ENCODE peak calls at places on chromosomes 13 and 19, in four cellular contexts. L is GM23338, W is hepatocyte, J is HCT116. N is an unnamed sample.

GRCh38 chr13:112716461-112716820 is 26.6 kb downstream of the ATP11A start:
- DNase-seq in L (no peak), W (no peak), J (no peak), N (no peak)

GRCh38 chr19:18919086-18919894 is at the start of the genes COPE and DDX49:
- DNase-seq in L (peak; percentile 100), W (peak; percentile 99), J (peak; percentile 99), N (peak; percentile 100)

GRCh38 chr13:105572401-105572800 is 963.1 kb downstream of the EFNB2 start:
- DNase-seq in L (no peak), W (no peak), J (no peak), N (peak; percentile 14)

GRCh38 chr19:40689339-40690049 is 957 bp downstream of the NUMBL start:
- DNase-seq in L (peak; percentile 47), W (no peak), J (no peak), N (peak; percentile 21)

GRCh38 chr13:90272356-90272755 is 1075.1 kb upstream of the MIR17HG start:
- DNase-seq in L (no peak), W (no peak), J (no peak), N (peak; percentile 90)

GRCh38 chr19:33725567-33725966 is 71.1 kb upstream of the KCTD15 start:
- DNase-seq in L (no peak), W (no peak), J (no peak), N (no peak)

GRCh38 chr19:42423462-42424344 is 3.5 kb downstream of the LIPE start:
- DNase-seq in L (peak; percentile 99), W (peak; percentile 90), J (peak; percentile 84), N (peak; percentile 95)

GRCh38 chr13:37187611-37188010 is 82.1 kb upstream of the CSNK1A1L start:
- DNase-seq in L (no peak), W (no peak), J (no peak), N (no peak)

GRCh38 chr19:13839938-13840750 is 36.8 kb upstream of the NANOS3 start:
- DNase-seq in L (no peak), W (peak; percentile 28), J (no peak), N (peak; percentile 41)

GRCh38 chr13:110902370-110902769 is 12.5 kb downstream of the ANKRD10 start:
- DNase-seq in L (no peak), W (no peak), J (no peak), N (peak; percentile 41)

GRCh38 chr13:27789495-27790303 is 2.6 kb upstream of the GSX1 start:
- DNase-seq in L (peak; percentile 65), W (no peak), J (no peak), N (no peak)

GRCh38 chr19:48196933-48197665 is 26.6 kb downstream of the ZSWIM9 start:
- DNase-seq in L (peak; percentile 18), W (no peak), J (no peak), N (no peak)

GRCh38 chr13:51222510-51223283 is 499 bp downstream of the FAM124A start:
- DNase-seq in L (peak; percentile 59), W (peak; percentile 18), J (no peak), N (peak; percentile 7)

GRCh38 chr13:89474432-89474831 is 1803.3 kb downstream of the SLITRK5 start:
- DNase-seq in L (no peak), W (no peak), J (no peak), N (no peak)

GRCh38 chr13:49869514-49869913 is 66.6 kb downstream of the SPRYD7 start:
- DNase-seq in L (peak; percentile 73), W (peak; percentile 19), J (no peak), N (peak; percentile 20)

GRCh38 chr19:49387936-49388372 is at the start of gene KASH5:
- DNase-seq in L (peak; percentile 62), W (no peak), J (no peak), N (peak; percentile 22)

GRCh38 chr19:7787602-7788177 is 24.6 kb downstream of the CLEC4M start:
- DNase-seq in L (no peak), W (no peak), J (no peak), N (no peak)

GRCh38 chr19:17794731-17795494 is at the start of gene B3GNT3:
- DNase-seq in L (peak; percentile 89), W (peak; percentile 92), J (peak; percentile 83), N (no peak)

GRCh38 chr13:79658333-79658975 is 177.5 kb downstream of the NDFIP2 start:
- DNase-seq in L (no peak), W (no peak), J (no peak), N (no peak)

GRCh38 chr13:30192320-30193093 is 114.8 kb downstream of the KATNAL1 start:
- DNase-seq in L (no peak), W (no peak), J (no peak), N (no peak)

GRCh38 chr13:34647379-34647778 is 294.7 kb upstream of the NBEA start:
- DNase-seq in L (no peak), W (no peak), J (no peak), N (no peak)

GRCh38 chr19:38693380-38694223 is 46.2 kb downstream of the ACTN4 start:
- DNase-seq in L (peak; percentile 85), W (no peak), J (peak; percentile 91), N (peak; percentile 93)

GRCh38 chr19:58330458-58330857 is 3.7 kb downstream of the ZSCAN22 start:
- DNase-seq in L (peak; percentile 30), W (peak; percentile 31), J (no peak), N (peak; percentile 75)

GRCh38 chr13:23289917-23290357 is 109.2 kb downstream of the SGCG start:
- DNase-seq in L (no peak), W (peak; percentile 18), J (no peak), N (peak; percentile 57)

GRCh38 chr13:95643471-95643813 is 1.1 kb downstream of the DZIP1 start:
- DNase-seq in L (peak; percentile 43), W (peak; percentile 16), J (no peak), N (peak; percentile 56)

GRCh38 chr13:95643814-95644598 is 500 bp downstream of the DZIP1 start:
- DNase-seq in L (peak; percentile 69), W (peak; percentile 32), J (no peak), N (peak; percentile 56)

GRCh38 chr13:95643009-95643408 is 1.5 kb downstream of the DZIP1 start:
- DNase-seq in L (peak; percentile 17), W (no peak), J (no peak), N (no peak)

GRCh38 chr13:95641291-95641811 is 3.2 kb downstream of the DZIP1 start:
- DNase-seq in L (peak; percentile 70), W (peak; percentile 10), J (no peak), N (no peak)

GRCh38 chr13:95641961-95642621 is 2.4 kb downstream of the DZIP1 start:
- DNase-seq in L (peak; percentile 87), W (peak; percentile 73), J (no peak), N (peak; percentile 72)
- TF ChIP-seq EZH2 in L (no peak), W (peak; percentile 51), J (no peak), N (no peak)

GRCh38 chr13:42969558-42970172 is 22.4 kb downstream of the EPSTI1 start:
- DNase-seq in L (peak; percentile 93), W (peak; percentile 82), J (peak; percentile 42), N (peak; percentile 80)

GRCh38 chr13:42971670-42972355 is 20.2 kb downstream of the EPSTI1 start:
- DNase-seq in L (no peak), W (no peak), J (no peak), N (peak; percentile 13)

GRCh38 chr13:42967660-42968059 is 24.4 kb downstream of the EPSTI1 start:
- DNase-seq in L (no peak), W (no peak), J (no peak), N (no peak)

GRCh38 chr13:42970824-42971669 is 21.0 kb downstream of the EPSTI1 start:
- DNase-seq in L (peak; percentile 86), W (peak; percentile 44), J (peak; percentile 61), N (peak; percentile 37)

DNA sequence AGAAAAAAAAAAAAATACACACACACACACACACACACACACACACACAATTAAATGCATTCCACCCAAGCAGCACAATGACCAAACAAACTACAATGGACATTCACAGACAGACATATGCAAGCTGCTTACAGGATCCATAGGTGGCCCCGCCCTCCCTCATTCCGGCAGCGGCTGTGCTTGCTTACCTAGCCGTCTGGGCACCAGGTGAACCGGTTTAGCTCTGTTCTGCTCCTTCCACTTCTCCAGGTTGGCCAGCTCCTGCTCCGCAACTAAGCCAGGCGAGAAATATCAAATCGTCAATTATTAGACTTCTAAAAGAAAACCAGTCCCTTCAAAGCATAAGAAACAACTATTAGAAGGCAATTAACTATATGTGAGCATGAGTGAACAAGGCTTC is 23.1 kb downstream of the EPSTI1 start:
- DNase-seq in L (peak; percentile 81), W (peak; percentile 65), J (no peak), N (no peak)
- H3K4me3 ChIP-seq in L (no peak overlapping the region), W (no peak overlapping the region), J (no peak overlapping the region), N (no peak overlapping the region)

GRCh38 chr19:45163156-45163555 is 2.4 kb upstream of the NKPD1 start:
- DNase-seq in L (no peak), W (no peak), J (no peak), N (no peak)
- TF ChIP-seq EZH2 in L (no peak), W (no peak), J (no peak), N (no peak)

GRCh38 chr13:93505104-93505952 is 278.7 kb downstream of the GPC6 start:
- DNase-seq in L (no peak), W (peak; percentile 13), J (no peak), N (peak; percentile 64)
- H3K4me3 ChIP-seq in L (no peak overlapping the region), W (no peak overlapping the region), J (no peak overlapping the region), N (no peak overlapping the region)